ENCODE peak calls at places on chromosomes 13 and 19, in ten cellular contexts. H, J, K, L, B, O, A, I, D and V are unnamed samples.
A peak's percentile ranks its signal among the peaks of the same experiment; 100 is the strongest.

GRCh38 chr19:16143399-16144215 is at the start of gene HSH2D:
- DNase-seq in H (no peak), J (peak; percentile 86), K (peak; percentile 77), L (no peak), B (peak; percentile 98), O (peak; percentile 78), A (peak; percentile 65), I (no peak), D (peak; percentile 36), V (no peak)

GRCh38 chr13:52786747-52787146 is 47.1 kb upstream of the CNMD start:
- DNase-seq in H (no peak), J (no peak), K (peak; percentile 67), L (no peak), B (no peak), O (no peak), A (no peak), I (no peak), D (no peak), V (no peak)

GRCh38 chr13:33081666-33082065 is 65.4 kb downstream of the KL start:
- DNase-seq in H (no peak), J (no peak), K (no peak), L (no peak), B (no peak), O (no peak), A (no peak), I (no peak), D (no peak), V (no peak)

GRCh38 chr19:33310606-33311325 is 8.4 kb upstream of the CEBPA start:
- DNase-seq in H (no peak), J (peak; percentile 45), K (no peak), L (no peak), B (no peak), O (no peak), A (no peak), I (no peak), D (no peak), V (no peak)

GRCh38 chr13:70960841-70961443 is 852.7 kb upstream of the KLHL1 start:
- DNase-seq in H (no peak), J (peak; percentile 26), K (no peak), L (no peak), B (peak; percentile 54), O (no peak), A (no peak), I (no peak), D (no peak), V (peak; percentile 52)

GRCh38 chr13:83298636-83299035 is 583.6 kb downstream of the SLITRK1 start:
- DNase-seq in H (no peak), J (no peak), K (no peak), L (no peak), B (no peak), O (no peak), A (no peak), I (no peak), D (no peak), V (no peak)

GRCh38 chr13:90374183-90374582 is 973.3 kb upstream of the MIR17HG start:
- DNase-seq in H (no peak), J (no peak), K (no peak), L (no peak), B (no peak), O (no peak), A (no peak), I (no peak), D (no peak), V (no peak)

GRCh38 chr13:93290503-93290902 is 63.9 kb downstream of the GPC6 start:
- DNase-seq in H (no peak), J (no peak), K (no peak), L (no peak), B (no peak), O (no peak), A (no peak), I (no peak), D (no peak), V (peak; percentile 54)

GRCh38 chr13:49784886-49785570 is 7.5 kb downstream of the KPNA3 start:
- DNase-seq in H (no peak), J (no peak), K (no peak), L (no peak), B (no peak), O (no peak), A (no peak), I (no peak), D (no peak), V (no peak)

GRCh38 chr19:13138171-13138915 is 11.8 kb downstream of the STX10 start:
- DNase-seq in H (no peak), J (no peak), K (no peak), L (no peak), B (no peak), O (no peak), A (no peak), I (no peak), D (no peak), V (no peak)

GRCh38 chr19:14472202-14472961 is 2.8 kb downstream of the PTGER1 start:
- DNase-seq in H (peak; percentile 48), J (peak; percentile 92), K (peak; percentile 22), L (no peak), B (peak; percentile 78), O (peak; percentile 80), A (peak; percentile 71), I (peak; percentile 79), D (peak; percentile 68), V (peak; percentile 22)

GRCh38 chr19:13172335-13173128 is 22.3 kb downstream of the IER2 start:
- DNase-seq in H (no peak), J (no peak), K (no peak), L (no peak), B (no peak), O (peak; percentile 95), A (peak; percentile 68), I (peak; percentile 91), D (peak; percentile 77), V (peak; percentile 82)

GRCh38 chr19:41449079-41449864 is 6.3 kb downstream of the ERICH4 start:
- DNase-seq in H (peak; percentile 50), J (peak; percentile 87), K (peak; percentile 56), L (no peak), B (peak; percentile 87), O (peak; percentile 83), A (peak; percentile 57), I (peak; percentile 81), D (peak; percentile 70), V (peak; percentile 62)
- H3K4me3 ChIP-seq in H (no peak overlapping the region), J (peak overlapping the region; percentile 37), K (peak overlapping the region; percentile 12), L (peak overlapping the region; percentile 43), B (peak overlapping the region; percentile 17), O (no peak overlapping the region), A (peak overlapping the region; percentile 27), I (peak overlapping the region; percentile 17), D (peak overlapping the region; percentile 51), V (no peak overlapping the region)

GRCh38 chr19:3368441-3368795 is 2.0 kb downstream of the NFIC start:
- DNase-seq in H (no peak), J (no peak), K (no peak), L (no peak), B (no peak), O (no peak), A (no peak), I (no peak), D (no peak), V (no peak)
- H3K4me3 ChIP-seq in H (no peak overlapping the region), J (no peak overlapping the region), K (no peak overlapping the region), L (peak overlapping the region; percentile 81), B (peak overlapping the region; percentile 97), O (no peak overlapping the region), A (no peak overlapping the region), I (peak overlapping the region; percentile 98), D (peak overlapping the region; percentile 89), V (peak overlapping the region; percentile 79)

GRCh38 chr19:17469092-17469370 is 1.3 kb upstream of the SLC27A1 start:
- DNase-seq in H (no peak), J (no peak), K (no peak), L (no peak), B (no peak), O (no peak), A (no peak), I (no peak), D (no peak), V (no peak)

GRCh38 chr19:17473041-17473440 is 2.7 kb downstream of the SLC27A1 start:
- DNase-seq in H (no peak), J (no peak), K (peak; percentile 35), L (peak; percentile 63), B (peak; percentile 54), O (no peak), A (no peak), I (no peak), D (no peak), V (peak; percentile 75)

GRCh38 chr19:17470204-17470841 is at the start of gene SLC27A1:
- DNase-seq in H (peak; percentile 95), J (peak; percentile 100), K (peak; percentile 98), L (peak; percentile 87), B (peak; percentile 97), O (peak; percentile 100), A (peak; percentile 90), I (peak; percentile 100), D (peak; percentile 98), V (peak; percentile 100)

GRCh38 chr19:17469371-17470203 is 737 bp upstream of the SLC27A1 start:
- DNase-seq in H (peak; percentile 78), J (peak; percentile 98), K (peak; percentile 96), L (peak; percentile 55), B (peak; percentile 96), O (peak; percentile 98), A (peak; percentile 95), I (peak; percentile 99), D (peak; percentile 95), V (peak; percentile 96)

DNA sequence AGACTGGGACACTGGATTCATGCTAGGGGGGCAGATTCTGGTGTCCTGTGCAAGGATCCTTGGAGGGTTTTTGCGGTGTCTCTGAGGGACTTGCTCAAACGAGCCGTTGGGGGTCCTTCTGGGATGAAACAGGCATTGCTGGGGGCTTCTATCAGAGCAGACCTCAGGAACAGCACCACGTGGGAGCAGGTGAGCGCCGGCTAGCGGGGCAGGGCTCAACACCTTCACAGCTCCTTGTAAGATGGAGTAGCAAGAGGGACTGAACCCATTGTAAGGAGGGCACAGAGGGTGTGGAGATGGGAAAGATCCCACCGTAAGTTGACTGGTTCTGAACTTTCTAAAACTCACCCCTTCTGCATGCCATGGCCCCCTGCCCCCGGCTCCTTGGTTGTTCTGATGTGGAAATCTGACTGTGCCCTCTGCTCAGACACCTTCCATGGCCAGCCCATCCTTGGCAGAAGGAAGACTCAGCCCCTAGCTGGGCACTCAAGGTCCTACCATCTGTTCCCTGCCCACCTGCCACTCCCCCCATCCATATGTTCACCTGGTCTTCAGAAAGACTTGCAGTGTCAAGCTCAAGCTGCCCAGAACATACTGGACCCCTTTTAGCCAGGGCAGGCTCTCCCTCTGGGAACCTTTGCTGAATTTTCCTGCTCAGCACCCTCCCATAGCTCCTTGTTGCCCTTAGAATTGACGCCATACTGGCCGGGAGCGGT is 1.2 kb downstream of the SLC27A1 start:
- DNase-seq in H (no peak), J (peak; percentile 42), K (no peak), L (no peak), B (no peak), O (no peak), A (no peak), I (no peak), D (no peak), V (no peak)
- H3K4me3 ChIP-seq in H (peak overlapping the region; percentile 31), J (peak overlapping the region; percentile 92), K (peak overlapping the region; percentile 66), L (peak overlapping the region; percentile 79), B (no peak overlapping the region), O (no peak overlapping the region), A (no peak overlapping the region), I (peak overlapping the region; percentile 99), D (peak overlapping the region; percentile 93), V (peak overlapping the region; percentile 66)

DNA sequence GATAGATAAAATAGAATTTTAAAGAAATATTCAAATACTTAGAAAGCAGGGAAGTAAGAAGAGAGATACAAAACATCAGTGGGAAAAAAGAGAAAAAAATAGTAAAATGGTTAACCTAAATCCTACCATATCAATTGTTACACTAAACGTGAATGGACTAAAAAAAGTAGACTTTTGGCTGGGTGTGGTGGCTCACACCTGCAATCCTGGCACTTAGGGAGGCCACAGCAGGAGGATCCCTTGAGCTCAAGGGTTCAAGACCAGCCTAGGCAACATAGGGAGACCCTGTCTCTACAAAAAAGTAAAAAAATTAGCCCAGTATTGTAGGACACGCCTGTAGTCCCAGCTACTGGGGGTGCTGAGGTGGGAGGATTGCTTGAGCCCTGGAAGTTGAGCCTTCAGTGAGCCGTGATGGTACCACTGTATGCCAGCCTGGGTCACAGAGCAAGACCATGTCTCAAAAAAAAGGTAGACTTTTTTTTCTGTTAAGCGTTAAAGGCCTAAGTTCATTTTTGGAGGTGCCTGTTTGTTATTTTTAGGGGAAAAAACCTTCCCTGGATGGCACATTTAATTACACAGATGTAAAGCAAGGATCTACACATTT is 29.6 kb downstream of the KLF5 start:
- DNase-seq in H (no peak), J (no peak), K (no peak), L (no peak), B (no peak), O (no peak), A (no peak), I (no peak), D (no peak), V (no peak)
- H3K4me3 ChIP-seq in H (no peak overlapping the region), J (no peak overlapping the region), K (no peak overlapping the region), L (no peak overlapping the region), B (no peak overlapping the region), O (no peak overlapping the region), A (no peak overlapping the region), I (no peak overlapping the region), D (no peak overlapping the region), V (no peak overlapping the region)